ENCODE peak calls at places on chromosomes 12 and 14, in six cellular contexts. One of them, this sample, is unnamed.

GRCh38 chr14:36647417-36647826 is 14.2 kb upstream of the PAX9 start:
- DNase-seq in amniotic stem cell: no peak
- DNase-seq in globus pallidus: no peak
- DNase-seq in GM12865: no peak
- DNase-seq in LoVo: no peak
- DNase-seq in CD4-positive, alpha-beta T cell: no peak
- DNase-seq in this sample: no peak

GRCh38 chr14:26839481-26839880 is 241.6 kb upstream of the NOVA1 start:
- DNase-seq in amniotic stem cell: no peak
- DNase-seq in GM12865: no peak
- DNase-seq in LoVo: no peak
- DNase-seq in CD4-positive, alpha-beta T cell: no peak
- DNase-seq in globus pallidus: no peak
- DNase-seq in this sample: no peak

GRCh38 chr14:25041484-25041883 is 8.5 kb downstream of the STXBP6 start:
- DNase-seq in amniotic stem cell: no peak
- DNase-seq in globus pallidus: no peak
- DNase-seq in GM12865: no peak
- DNase-seq in LoVo: peak; percentile 24
- DNase-seq in CD4-positive, alpha-beta T cell: no peak
- DNase-seq in this sample: no peak

GRCh38 chr12:69988601-69989194 is 163.7 kb downstream of the MYRFL start:
- DNase-seq in GM12865: no peak
- DNase-seq in amniotic stem cell: no peak
- DNase-seq in globus pallidus: no peak
- DNase-seq in LoVo: no peak
- DNase-seq in CD4-positive, alpha-beta T cell: no peak
- DNase-seq in this sample: no peak

GRCh38 chr14:93010543-93011541 is 87.9 kb downstream of the CHGA start:
- DNase-seq in GM12865: no peak
- DNase-seq in amniotic stem cell: no peak
- DNase-seq in LoVo: no peak
- DNase-seq in CD4-positive, alpha-beta T cell: no peak
- DNase-seq in globus pallidus: no peak
- DNase-seq in this sample: no peak

GRCh38 chr12:7989827-7990491 is 42.6 kb upstream of the FOXJ2 start:
- DNase-seq in amniotic stem cell: no peak
- DNase-seq in LoVo: no peak
- DNase-seq in CD4-positive, alpha-beta T cell: peak; percentile 38
- DNase-seq in globus pallidus: no peak
- DNase-seq in GM12865: peak; percentile 38
- DNase-seq in this sample: no peak

GRCh38 chr12:113724703-113725556 is 241.2 kb downstream of the RBM19 start:
- DNase-seq in globus pallidus: no peak
- DNase-seq in GM12865: no peak
- DNase-seq in LoVo: no peak
- DNase-seq in amniotic stem cell: no peak
- DNase-seq in CD4-positive, alpha-beta T cell: no peak
- DNase-seq in this sample: no peak

GRCh38 chr14:56846970-56847928 is 37.0 kb upstream of the OTX2 start:
- DNase-seq in globus pallidus: no peak
- DNase-seq in CD4-positive, alpha-beta T cell: no peak
- DNase-seq in GM12865: no peak
- DNase-seq in LoVo: no peak
- DNase-seq in amniotic stem cell: no peak
- DNase-seq in this sample: no peak

GRCh38 chr14:20118795-20119194 is 8.3 kb downstream of the OR4K17 start:
- DNase-seq in GM12865: no peak
- DNase-seq in amniotic stem cell: no peak
- DNase-seq in CD4-positive, alpha-beta T cell: no peak
- DNase-seq in LoVo: no peak
- DNase-seq in globus pallidus: no peak
- DNase-seq in this sample: no peak

GRCh38 chr12:46556105-46556559 is 183.6 kb upstream of the SLC38A2 start:
- DNase-seq in CD4-positive, alpha-beta T cell: no peak
- DNase-seq in amniotic stem cell: peak; percentile 58
- DNase-seq in LoVo: no peak
- DNase-seq in GM12865: no peak
- DNase-seq in globus pallidus: no peak
- DNase-seq in this sample: no peak

GRCh38 chr12:55188974-55189556 is 31.8 kb upstream of the OR10A7 start:
- DNase-seq in amniotic stem cell: peak; percentile 23
- DNase-seq in GM12865: peak; percentile 81
- DNase-seq in LoVo: peak; percentile 82
- DNase-seq in globus pallidus: peak; percentile 67
- DNase-seq in CD4-positive, alpha-beta T cell: peak; percentile 7
- DNase-seq in this sample: peak; percentile 10

GRCh38 chr12:117105902-117106301 is 6.7 kb upstream of the TESC start:
- DNase-seq in CD4-positive, alpha-beta T cell: no peak
- DNase-seq in amniotic stem cell: no peak
- DNase-seq in LoVo: peak; percentile 99
- DNase-seq in globus pallidus: no peak
- DNase-seq in GM12865: peak; percentile 84
- DNase-seq in this sample: peak; percentile 19

GRCh38 chr12:70576341-70577282 is 60.6 kb downstream of the PTPRB start:
- DNase-seq in CD4-positive, alpha-beta T cell: no peak
- DNase-seq in amniotic stem cell: peak; percentile 74
- DNase-seq in globus pallidus: peak; percentile 89
- DNase-seq in GM12865: peak; percentile 60
- DNase-seq in LoVo: peak; percentile 74
- DNase-seq in this sample: no peak

GRCh38 chr14:64296561-64296960 is 2.4 kb upstream of the ESR2 start:
- DNase-seq in amniotic stem cell: no peak
- DNase-seq in GM12865: no peak
- DNase-seq in globus pallidus: no peak
- DNase-seq in CD4-positive, alpha-beta T cell: no peak
- DNase-seq in LoVo: no peak
- DNase-seq in this sample: no peak

GRCh38 chr14:69972755-69973154 is 93.5 kb downstream of the SMOC1 start:
- DNase-seq in amniotic stem cell: no peak
- DNase-seq in GM12865: no peak
- DNase-seq in LoVo: no peak
- DNase-seq in CD4-positive, alpha-beta T cell: no peak
- DNase-seq in globus pallidus: no peak
- DNase-seq in this sample: no peak

GRCh38 chr14:104107101-104107581 is 21.6 kb downstream of the ASPG start:
- DNase-seq in globus pallidus: no peak
- DNase-seq in amniotic stem cell: no peak
- DNase-seq in LoVo: no peak
- DNase-seq in GM12865: no peak
- DNase-seq in CD4-positive, alpha-beta T cell: no peak
- DNase-seq in this sample: no peak

GRCh38 chr12:108570743-108571603 is 8.6 kb downstream of the ISCU start:
- DNase-seq in amniotic stem cell: peak; percentile 38
- DNase-seq in globus pallidus: no peak
- DNase-seq in GM12865: peak; percentile 77
- DNase-seq in CD4-positive, alpha-beta T cell: no peak
- DNase-seq in LoVo: no peak
- DNase-seq in this sample: no peak

GRCh38 chr12:59787610-59788009 is 191.8 kb downstream of the SLC16A7 start:
- DNase-seq in globus pallidus: no peak
- DNase-seq in GM12865: no peak
- DNase-seq in amniotic stem cell: no peak
- DNase-seq in CD4-positive, alpha-beta T cell: no peak
- DNase-seq in LoVo: no peak
- DNase-seq in this sample: no peak

GRCh38 chr12:67651380-67651695 is 2.8 kb downstream of the DYRK2 start:
- DNase-seq in CD4-positive, alpha-beta T cell: peak; percentile 35
- DNase-seq in amniotic stem cell: no peak
- DNase-seq in GM12865: peak; percentile 50
- DNase-seq in LoVo: no peak
- DNase-seq in globus pallidus: peak; percentile 45
- DNase-seq in this sample: no peak